ENCODE peak calls at places on chromosomes 16 and 17, in five cellular contexts. E is uterus; U is T follicular helper cell; L is substantia nigra; S is stimulated activated CD4-positive, alpha-beta T cell treated with anti-CD3 and anti-CD28 coated beads, Interleukin-1b, Interleukin-23, amount 100 ng/mL, for 1 hour. H is an unnamed sample.

GRCh38 chr17:40290629-40291296 is 3.1 kb downstream of the CDC6 start:
- DNase-seq in L (no peak), E (no peak), S (no peak), U (no peak), H (no peak)

GRCh38 chr16:68331879-68332410 is 21.1 kb downstream of the PRMT7 start:
- DNase-seq in U (no peak), L (no peak), E (no peak), S (no peak), H (no peak)

GRCh38 chr17:64230551-64231408 is 32.3 kb downstream of the TEX2 start:
- DNase-seq in S (no peak), L (no peak), U (no peak), E (no peak), H (no peak)

GRCh38 chr17:35713069-35713728 is 18.2 kb upstream of the RASL10B start:
- DNase-seq in L (no peak), S (no peak), E (no peak), U (no peak), H (no peak)

GRCh38 chr16:4375717-4376116 is 4.1 kb downstream of the VASN start:
- DNase-seq in L (no peak), E (no peak), S (no peak), U (no peak), H (no peak)

GRCh38 chr17:78159575-78160158 is 8.7 kb upstream of the SYNGR2 start:
- DNase-seq in L (no peak), S (no peak), E (no peak), U (no peak), H (no peak)

GRCh38 chr16:51845586-51845985 is 694.5 kb upstream of the SALL1 start:
- DNase-seq in U (no peak), E (no peak), L (no peak), S (no peak), H (no peak)

GRCh38 chr16:85220125-85220839 is 108.0 kb upstream of the CIBAR2 start:
- DNase-seq in E (peak; percentile 84), S (no peak), U (no peak), L (no peak), H (no peak)

GRCh38 chr16:68215302-68215701 is 20.6 kb downstream of the ESRP2 start:
- DNase-seq in E (no peak), L (no peak), U (no peak), S (no peak), H (no peak)

H was measured in T-helper 9 cell.